ENCODE peak calls at places on chromosomes 13 and 19, in five cellular contexts. S, Z, D, F and L are unnamed samples.

GRCh38 chr19:50172726-50173125 is 9.6 kb upstream of the IZUMO2 start:
- DNase-seq in S (no peak), Z (no peak), D (no peak), F (no peak), L (no peak)

GRCh38 chr19:10871711-10872550 is 578 bp downstream of the CARM1 start:
- DNase-seq in S (peak; percentile 67), Z (no peak), D (peak; percentile 39), F (peak; percentile 72), L (peak; percentile 51)

GRCh38 chr13:112576768-112577167 is 11.2 kb downstream of the TUBGCP3 start:
- DNase-seq in S (no peak), Z (no peak), D (no peak), F (no peak), L (no peak)

GRCh38 chr19:8109890-8110662 is 39.3 kb downstream of the FBN3 start:
- DNase-seq in S (no peak), Z (no peak), D (no peak), F (no peak), L (no peak)

GRCh38 chr13:28704919-28705318 is 13.9 kb downstream of the SLC46A3 start:
- DNase-seq in S (no peak), Z (no peak), D (no peak), F (no peak), L (no peak)

GRCh38 chr13:101289764-101290163 is 126.5 kb downstream of the NALCN start:
- DNase-seq in S (no peak), Z (peak; percentile 65), D (peak; percentile 26), F (peak; percentile 73), L (peak; percentile 91)

GRCh38 chr19:55907746-55908145 is 24.4 kb downstream of the NLRP13 start:
- DNase-seq in S (no peak), Z (no peak), D (no peak), F (no peak), L (no peak)

GRCh38 chr13:21445759-21446158 is 13.3 kb downstream of the ZDHHC20 start:
- DNase-seq in S (no peak), Z (no peak), D (no peak), F (no peak), L (no peak)

GRCh38 chr13:42526276-42526675 is 47.7 kb upstream of the TNFSF11 start:
- DNase-seq in S (no peak), Z (no peak), D (no peak), F (no peak), L (no peak)

GRCh38 chr13:51475727-51476521 is 23.1 kb upstream of the INTS6 start:
- DNase-seq in S (no peak), Z (peak; percentile 12), D (no peak), F (no peak), L (no peak)

GRCh38 chr13:25371608-25372274 is at the start of gene ATP8A2:
- DNase-seq in S (no peak), Z (no peak), D (peak; percentile 17), F (peak; percentile 28), L (peak; percentile 53)

GRCh38 chr13:114148521-114148855 is 16.1 kb upstream of the RASA3 start:
- DNase-seq in S (no peak), Z (no peak), D (no peak), F (no peak), L (no peak)

GRCh38 chr19:38210458-38210987 is 13.5 kb downstream of the DPF1 start:
- DNase-seq in S (peak; percentile 68), Z (peak; percentile 26), D (peak; percentile 42), F (peak; percentile 95), L (peak; percentile 68)

GRCh38 chr13:23754506-23754905 is 134.7 kb downstream of the MIPEP start:
- DNase-seq in S (no peak), Z (no peak), D (no peak), F (no peak), L (no peak)